ENCODE peak calls at places on chromosomes 2 and 18, in eight cellular contexts. One of them, this sample, is unnamed.

GRCh38 chr18:489244-490023 is 11.1 kb downstream of the COLEC12 start:
- DNase-seq in stimulated activated CD8-positive, alpha-beta memory T cell treated with anti-CD3 and anti-CD28 coated beads, Interleukin-2, amount 100 ng/mL, for 48 hours: no peak
- DNase-seq in H9: no peak
- DNase-seq in mesothelial cell of epicardium: no peak
- DNase-seq in H7: no peak
- DNase-seq in naive thymus-derived CD8-positive, alpha-beta T cell: no peak
- DNase-seq in caudate nucleus: no peak
- DNase-seq in HCT116: no peak
- DNase-seq in this sample: no peak

GRCh38 chr2:175176624-175177023 is 4.9 kb downstream of the ATP5MC3 start:
- DNase-seq in mesothelial cell of epicardium: no peak
- DNase-seq in naive thymus-derived CD8-positive, alpha-beta T cell: no peak
- DNase-seq in stimulated activated CD8-positive, alpha-beta memory T cell treated with anti-CD3 and anti-CD28 coated beads, Interleukin-2, amount 100 ng/mL, for 48 hours: no peak
- DNase-seq in HCT116: no peak
- DNase-seq in H9: no peak
- DNase-seq in caudate nucleus: no peak
- DNase-seq in H7: no peak
- DNase-seq in this sample: no peak

GRCh38 chr2:55047677-55048299 is 2.5 kb downstream of the RTN4 start:
- DNase-seq in mesothelial cell of epicardium: no peak
- DNase-seq in H7: no peak
- DNase-seq in caudate nucleus: no peak
- DNase-seq in HCT116: no peak
- DNase-seq in H9: no peak
- DNase-seq in stimulated activated CD8-positive, alpha-beta memory T cell treated with anti-CD3 and anti-CD28 coated beads, Interleukin-2, amount 100 ng/mL, for 48 hours: no peak
- DNase-seq in naive thymus-derived CD8-positive, alpha-beta T cell: no peak
- DNase-seq in this sample: no peak

GRCh38 chr18:59833785-59834184 is 66.0 kb upstream of the PMAIP1 start:
- DNase-seq in HCT116: no peak
- DNase-seq in H9: no peak
- DNase-seq in H7: no peak
- DNase-seq in naive thymus-derived CD8-positive, alpha-beta T cell: no peak
- DNase-seq in mesothelial cell of epicardium: no peak
- DNase-seq in caudate nucleus: no peak
- DNase-seq in stimulated activated CD8-positive, alpha-beta memory T cell treated with anti-CD3 and anti-CD28 coated beads, Interleukin-2, amount 100 ng/mL, for 48 hours: no peak
- DNase-seq in this sample: no peak

GRCh38 chr2:55430536-55430935 is 10.9 kb upstream of the CCDC88A start:
- DNase-seq in mesothelial cell of epicardium: no peak
- DNase-seq in H9: no peak
- DNase-seq in H7: no peak
- DNase-seq in HCT116: no peak
- DNase-seq in stimulated activated CD8-positive, alpha-beta memory T cell treated with anti-CD3 and anti-CD28 coated beads, Interleukin-2, amount 100 ng/mL, for 48 hours: no peak
- DNase-seq in caudate nucleus: no peak
- DNase-seq in naive thymus-derived CD8-positive, alpha-beta T cell: no peak
- DNase-seq in this sample: no peak

GRCh38 chr2:225598426-225598825 is 198.9 kb downstream of the NYAP2 start:
- DNase-seq in mesothelial cell of epicardium: no peak
- DNase-seq in caudate nucleus: no peak
- DNase-seq in HCT116: no peak
- DNase-seq in naive thymus-derived CD8-positive, alpha-beta T cell: no peak
- DNase-seq in stimulated activated CD8-positive, alpha-beta memory T cell treated with anti-CD3 and anti-CD28 coated beads, Interleukin-2, amount 100 ng/mL, for 48 hours: no peak
- DNase-seq in H7: no peak
- DNase-seq in H9: no peak
- DNase-seq in this sample: no peak

GRCh38 chr2:67054725-67055124 is 342.4 kb upstream of the ETAA1 start:
- DNase-seq in stimulated activated CD8-positive, alpha-beta memory T cell treated with anti-CD3 and anti-CD28 coated beads, Interleukin-2, amount 100 ng/mL, for 48 hours: no peak
- DNase-seq in HCT116: no peak
- DNase-seq in naive thymus-derived CD8-positive, alpha-beta T cell: no peak
- DNase-seq in caudate nucleus: no peak
- DNase-seq in H7: no peak
- DNase-seq in H9: no peak
- DNase-seq in mesothelial cell of epicardium: no peak
- DNase-seq in this sample: no peak

GRCh38 chr2:42117923-42118758 is 51.0 kb upstream of the EML4 start:
- DNase-seq in caudate nucleus: no peak
- DNase-seq in H7: no peak
- DNase-seq in stimulated activated CD8-positive, alpha-beta memory T cell treated with anti-CD3 and anti-CD28 coated beads, Interleukin-2, amount 100 ng/mL, for 48 hours: no peak
- DNase-seq in naive thymus-derived CD8-positive, alpha-beta T cell: no peak
- DNase-seq in HCT116: no peak
- DNase-seq in H9: peak
- DNase-seq in mesothelial cell of epicardium: no peak
- DNase-seq in this sample: no peak

GRCh38 chr2:84424152-84424551 is 34.9 kb downstream of the SUCLG1 start:
- DNase-seq in H9: no peak
- DNase-seq in H7: peak
- DNase-seq in caudate nucleus: no peak
- DNase-seq in naive thymus-derived CD8-positive, alpha-beta T cell: no peak
- DNase-seq in stimulated activated CD8-positive, alpha-beta memory T cell treated with anti-CD3 and anti-CD28 coated beads, Interleukin-2, amount 100 ng/mL, for 48 hours: no peak
- DNase-seq in mesothelial cell of epicardium: no peak
- DNase-seq in HCT116: no peak
- DNase-seq in this sample: no peak

GRCh38 chr2:231666171-231667095 is 41.9 kb upstream of the PTMA start:
- DNase-seq in HCT116: peak
- DNase-seq in H7: peak
- DNase-seq in mesothelial cell of epicardium: no peak
- DNase-seq in naive thymus-derived CD8-positive, alpha-beta T cell: no peak
- DNase-seq in stimulated activated CD8-positive, alpha-beta memory T cell treated with anti-CD3 and anti-CD28 coated beads, Interleukin-2, amount 100 ng/mL, for 48 hours: no peak
- DNase-seq in H9: peak
- DNase-seq in caudate nucleus: peak
- DNase-seq in this sample: no peak

GRCh38 chr2:150219861-150220260 is 267.6 kb downstream of the RND3 start:
- DNase-seq in caudate nucleus: no peak
- DNase-seq in naive thymus-derived CD8-positive, alpha-beta T cell: no peak
- DNase-seq in H7: no peak
- DNase-seq in H9: no peak
- DNase-seq in stimulated activated CD8-positive, alpha-beta memory T cell treated with anti-CD3 and anti-CD28 coated beads, Interleukin-2, amount 100 ng/mL, for 48 hours: no peak
- DNase-seq in HCT116: no peak
- DNase-seq in mesothelial cell of epicardium: no peak
- DNase-seq in this sample: no peak

GRCh38 chr2:120223034-120223912 is at the start of gene TMEM185B:
- DNase-seq in stimulated activated CD8-positive, alpha-beta memory T cell treated with anti-CD3 and anti-CD28 coated beads, Interleukin-2, amount 100 ng/mL, for 48 hours: peak
- DNase-seq in naive thymus-derived CD8-positive, alpha-beta T cell: peak
- DNase-seq in H9: peak
- DNase-seq in mesothelial cell of epicardium: peak
- DNase-seq in HCT116: peak
- DNase-seq in caudate nucleus: peak
- DNase-seq in H7: peak
- DNase-seq in this sample: peak

GRCh38 chr2:177998006-177998405 is 74.6 kb downstream of the PDE11A start:
- DNase-seq in mesothelial cell of epicardium: no peak
- DNase-seq in H9: no peak
- DNase-seq in H7: no peak
- DNase-seq in HCT116: no peak
- DNase-seq in stimulated activated CD8-positive, alpha-beta memory T cell treated with anti-CD3 and anti-CD28 coated beads, Interleukin-2, amount 100 ng/mL, for 48 hours: no peak
- DNase-seq in caudate nucleus: no peak
- DNase-seq in naive thymus-derived CD8-positive, alpha-beta T cell: no peak
- DNase-seq in this sample: no peak

GRCh38 chr18:35749701-35750100 is 168.2 kb downstream of the GALNT1 start:
- DNase-seq in naive thymus-derived CD8-positive, alpha-beta T cell: no peak
- DNase-seq in mesothelial cell of epicardium: no peak
- DNase-seq in caudate nucleus: no peak
- DNase-seq in HCT116: no peak
- DNase-seq in stimulated activated CD8-positive, alpha-beta memory T cell treated with anti-CD3 and anti-CD28 coated beads, Interleukin-2, amount 100 ng/mL, for 48 hours: no peak
- DNase-seq in H7: no peak
- DNase-seq in H9: no peak
- DNase-seq in this sample: no peak

GRCh38 chr2:9374071-9374730 is 49.1 kb downstream of the ITGB1BP1 start:
- DNase-seq in H7: no peak
- DNase-seq in HCT116: no peak
- DNase-seq in H9: no peak
- DNase-seq in naive thymus-derived CD8-positive, alpha-beta T cell: no peak
- DNase-seq in caudate nucleus: no peak
- DNase-seq in mesothelial cell of epicardium: no peak
- DNase-seq in stimulated activated CD8-positive, alpha-beta memory T cell treated with anti-CD3 and anti-CD28 coated beads, Interleukin-2, amount 100 ng/mL, for 48 hours: no peak
- DNase-seq in this sample: no peak

GRCh38 chr2:196445991-196446390 is 193.5 kb upstream of the CCDC150 start:
- DNase-seq in H9: no peak
- DNase-seq in H7: no peak
- DNase-seq in stimulated activated CD8-positive, alpha-beta memory T cell treated with anti-CD3 and anti-CD28 coated beads, Interleukin-2, amount 100 ng/mL, for 48 hours: no peak
- DNase-seq in caudate nucleus: no peak
- DNase-seq in naive thymus-derived CD8-positive, alpha-beta T cell: no peak
- DNase-seq in HCT116: no peak
- DNase-seq in mesothelial cell of epicardium: no peak
- DNase-seq in this sample: no peak

GRCh38 chr2:134183679-134184078 is 70.2 kb upstream of the MGAT5 start:
- DNase-seq in stimulated activated CD8-positive, alpha-beta memory T cell treated with anti-CD3 and anti-CD28 coated beads, Interleukin-2, amount 100 ng/mL, for 48 hours: no peak
- DNase-seq in mesothelial cell of epicardium: no peak
- DNase-seq in naive thymus-derived CD8-positive, alpha-beta T cell: no peak
- DNase-seq in HCT116: no peak
- DNase-seq in caudate nucleus: no peak
- DNase-seq in H9: no peak
- DNase-seq in H7: no peak
- DNase-seq in this sample: no peak

GRCh38 chr2:227761734-227762476 is 16.2 kb downstream of the SCYGR8 start:
- DNase-seq in naive thymus-derived CD8-positive, alpha-beta T cell: no peak
- DNase-seq in H7: no peak
- DNase-seq in H9: no peak
- DNase-seq in mesothelial cell of epicardium: no peak
- DNase-seq in stimulated activated CD8-positive, alpha-beta memory T cell treated with anti-CD3 and anti-CD28 coated beads, Interleukin-2, amount 100 ng/mL, for 48 hours: no peak
- DNase-seq in caudate nucleus: no peak
- DNase-seq in HCT116: no peak
- DNase-seq in this sample: no peak

GRCh38 chr18:24584777-24585176 is 124.3 kb downstream of the HRH4 start:
- DNase-seq in caudate nucleus: no peak
- DNase-seq in naive thymus-derived CD8-positive, alpha-beta T cell: no peak
- DNase-seq in H7: no peak
- DNase-seq in stimulated activated CD8-positive, alpha-beta memory T cell treated with anti-CD3 and anti-CD28 coated beads, Interleukin-2, amount 100 ng/mL, for 48 hours: no peak
- DNase-seq in HCT116: no peak
- DNase-seq in H9: no peak
- DNase-seq in mesothelial cell of epicardium: no peak
- DNase-seq in this sample: no peak

GRCh38 chr2:74525717-74526648 is at the start of gene DQX1:
- DNase-seq in mesothelial cell of epicardium: no peak
- DNase-seq in naive thymus-derived CD8-positive, alpha-beta T cell: no peak
- DNase-seq in caudate nucleus: no peak
- DNase-seq in H9: peak
- DNase-seq in stimulated activated CD8-positive, alpha-beta memory T cell treated with anti-CD3 and anti-CD28 coated beads, Interleukin-2, amount 100 ng/mL, for 48 hours: no peak
- DNase-seq in HCT116: no peak
- DNase-seq in H7: peak
- DNase-seq in this sample: no peak

GRCh38 chr2:197500503-197501179 is 462 bp downstream of the HSPE1 start:
- DNase-seq in stimulated activated CD8-positive, alpha-beta memory T cell treated with anti-CD3 and anti-CD28 coated beads, Interleukin-2, amount 100 ng/mL, for 48 hours: no peak
- DNase-seq in caudate nucleus: no peak
- DNase-seq in naive thymus-derived CD8-positive, alpha-beta T cell: no peak
- DNase-seq in mesothelial cell of epicardium: no peak
- DNase-seq in H9: no peak
- DNase-seq in HCT116: no peak
- DNase-seq in H7: no peak
- DNase-seq in this sample: peak

GRCh38 chr2:120418174-120418787 is 72.3 kb downstream of the INHBB start:
- DNase-seq in H7: peak
- DNase-seq in stimulated activated CD8-positive, alpha-beta memory T cell treated with anti-CD3 and anti-CD28 coated beads, Interleukin-2, amount 100 ng/mL, for 48 hours: no peak
- DNase-seq in H9: peak
- DNase-seq in HCT116: no peak
- DNase-seq in naive thymus-derived CD8-positive, alpha-beta T cell: peak
- DNase-seq in mesothelial cell of epicardium: no peak
- DNase-seq in caudate nucleus: no peak
- DNase-seq in this sample: no peak

GRCh38 chr2:85753525-85754312 is at the start of gene ATOH8:
- DNase-seq in naive thymus-derived CD8-positive, alpha-beta T cell: no peak
- DNase-seq in caudate nucleus: no peak
- DNase-seq in stimulated activated CD8-positive, alpha-beta memory T cell treated with anti-CD3 and anti-CD28 coated beads, Interleukin-2, amount 100 ng/mL, for 48 hours: no peak
- DNase-seq in HCT116: no peak
- DNase-seq in H7: peak
- DNase-seq in H9: peak
- DNase-seq in mesothelial cell of epicardium: no peak
- DNase-seq in this sample: peak

GRCh38 chr2:102510791-102511575 is 38.0 kb downstream of the SLC9A4 start:
- DNase-seq in caudate nucleus: no peak
- DNase-seq in H7: no peak
- DNase-seq in naive thymus-derived CD8-positive, alpha-beta T cell: no peak
- DNase-seq in HCT116: no peak
- DNase-seq in mesothelial cell of epicardium: no peak
- DNase-seq in stimulated activated CD8-positive, alpha-beta memory T cell treated with anti-CD3 and anti-CD28 coated beads, Interleukin-2, amount 100 ng/mL, for 48 hours: no peak
- DNase-seq in H9: no peak
- DNase-seq in this sample: no peak